ENCODE peak calls at places on chromosomes 4 and X, in seven cellular contexts. Y is right cardiac atrium; X is substantia nigra; Z is AG04450; O is stomach; B is CD8-positive, alpha-beta T cell; T is mammary epithelial cell. J is an unnamed sample.

GRCh38 chr4:99473131-99473530 is 37.7 kb upstream of the C4orf17 start:
- DNase-seq in O (no peak), Y (no peak), X (no peak), T (peak), Z (no peak), B (no peak), J (peak)

GRCh38 chrX:127708155-127708554 is 344.0 kb downstream of the ACTRT1 start:
- DNase-seq in B (no peak), Z (no peak), Y (no peak), X (no peak), O (no peak), T (peak), J (peak)

GRCh38 chr4:85498068-85498733 is 23.3 kb downstream of the ARHGAP24 start:
- DNase-seq in O (peak), Y (peak), B (no peak), X (no peak), Z (no peak), T (peak), J (peak)

GRCh38 chr4:27149541-27150212 is 289.0 kb downstream of the STIM2 start:
- DNase-seq in Z (no peak), T (peak), B (no peak), Y (no peak), O (no peak), X (no peak), J (no peak)

GRCh38 chrX:13778916-13779315 is 38.0 kb downstream of the GPM6B start:
- DNase-seq in Z (no peak), O (no peak), X (no peak), B (no peak), Y (no peak), T (peak), J (no peak)

GRCh38 chr4:52843958-52844357 is 18.2 kb upstream of the RASL11B start:
- DNase-seq in B (no peak), T (no peak), Z (no peak), X (no peak), O (no peak), Y (peak), J (no peak)

GRCh38 chr4:3679851-3680311 is 86.3 kb upstream of the ADRA2C start:
- DNase-seq in B (no peak), Y (peak), X (no peak), O (no peak), T (no peak), Z (no peak), J (no peak)

GRCh38 chr4:150078041-150078995 is at the start of gene DCLK2:
- DNase-seq in X (peak), B (no peak), O (peak), Y (peak), T (peak), Z (peak), J (no peak)

GRCh38 chr4:3786196-3786869 is 20.1 kb downstream of the ADRA2C start:
- DNase-seq in X (no peak), Y (peak), T (no peak), B (no peak), Z (no peak), O (peak), J (no peak)

GRCh38 chr4:16772366-16772850 is 126.0 kb downstream of the LDB2 start:
- DNase-seq in B (no peak), T (no peak), Z (no peak), X (no peak), O (no peak), Y (no peak), J (no peak)

GRCh38 chr4:16237715-16238114 is 11.4 kb upstream of the TAPT1 start:
- DNase-seq in Y (no peak), O (no peak), X (no peak), B (no peak), T (no peak), Z (no peak), J (no peak)

GRCh38 chr4:75584067-75584466 is 28.2 kb downstream of the ODAPH start:
- DNase-seq in O (no peak), Y (no peak), X (no peak), Z (no peak), B (no peak), T (no peak), J (no peak)

GRCh38 chrX:84189125-84189524 is 1.1 kb upstream of the RPS6KA6 start:
- DNase-seq in Y (no peak), T (no peak), O (no peak), B (no peak), X (no peak), Z (no peak), J (no peak)

GRCh38 chrX:75156537-75156945 is 458 bp upstream of the ABCB7 start:
- DNase-seq in T (peak), O (no peak), Z (no peak), Y (no peak), B (no peak), X (no peak), J (no peak)

GRCh38 chr4:106058919-106059318 is 163.6 kb downstream of the NPNT start:
- DNase-seq in T (peak), X (no peak), Y (no peak), B (no peak), Z (no peak), O (no peak), J (no peak)

GRCh38 chr4:87853108-87853507 is 20.3 kb downstream of the MEPE start:
- DNase-seq in O (no peak), B (no peak), T (peak), X (no peak), Z (no peak), Y (no peak), J (no peak)

GRCh38 chr4:33725861-33726260 is 2518.5 kb downstream of the ARAP2 start:
- DNase-seq in O (no peak), Y (no peak), Z (no peak), B (no peak), X (no peak), T (no peak), J (no peak)

DNA sequence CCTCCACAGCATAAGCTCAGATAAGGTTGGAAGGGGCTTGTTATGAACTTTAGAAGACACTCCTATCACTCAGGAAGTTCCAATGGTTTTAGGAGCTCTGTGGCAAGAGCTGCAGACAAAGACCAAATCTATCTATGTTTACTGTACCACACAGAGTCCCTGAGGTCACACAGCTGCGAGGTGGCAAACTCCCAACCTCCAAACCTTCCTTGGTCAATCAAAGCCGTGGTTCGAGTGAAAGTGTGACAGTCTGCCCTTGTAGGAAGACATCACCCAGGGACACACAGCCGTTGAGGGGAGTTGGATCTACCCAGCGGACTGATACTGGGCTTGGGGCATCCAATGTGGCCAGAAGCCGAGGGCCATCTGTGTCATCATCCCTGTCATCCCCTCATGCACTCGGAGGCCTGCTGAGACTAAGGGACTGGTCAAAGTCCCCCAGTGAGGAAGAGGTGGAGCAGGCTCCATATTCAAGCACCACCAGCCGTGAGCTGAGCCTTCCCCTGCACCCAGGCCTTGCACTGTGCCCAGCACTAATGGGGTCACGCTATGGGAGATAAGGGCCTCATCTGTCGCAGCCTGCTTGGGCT is 26.8 kb downstream of the MAN2B2 start:
- DNase-seq in T (no peak), Y (no peak), B (no peak), Z (no peak), O (no peak), X (no peak), J (no peak)
- H3K27ac ChIP-seq in T (no peak), Y (no peak), B (no peak), Z (no peak), O (no peak), X (no peak), J (no peak)

DNA sequence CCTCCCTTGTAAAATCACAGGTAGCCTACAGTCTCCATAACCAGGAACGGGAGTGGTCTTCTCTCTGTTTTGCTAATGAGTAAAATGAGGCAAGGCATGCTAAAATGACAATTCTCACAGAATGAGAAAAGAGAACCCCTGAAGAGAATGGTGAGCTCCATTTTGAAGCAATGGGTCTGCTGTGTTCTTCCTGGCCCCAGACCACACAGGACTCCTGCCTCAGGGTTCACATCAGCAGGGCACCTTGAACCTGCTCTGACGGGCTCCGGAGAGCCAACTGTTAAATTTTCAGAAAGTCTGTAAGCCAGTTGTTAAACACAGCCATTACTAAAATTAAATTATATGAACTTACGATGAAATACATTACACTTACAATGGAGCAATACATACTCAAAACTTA is 32.1 kb upstream of the RBM47 start:
- DNase-seq in T (no peak), B (no peak), Y (no peak), Z (no peak), X (no peak), O (no peak), J (no peak)
- H3K27ac ChIP-seq in T (no peak), B (no peak), Y (no peak), Z (no peak), X (no peak), O (no peak), J (no peak)

DNA sequence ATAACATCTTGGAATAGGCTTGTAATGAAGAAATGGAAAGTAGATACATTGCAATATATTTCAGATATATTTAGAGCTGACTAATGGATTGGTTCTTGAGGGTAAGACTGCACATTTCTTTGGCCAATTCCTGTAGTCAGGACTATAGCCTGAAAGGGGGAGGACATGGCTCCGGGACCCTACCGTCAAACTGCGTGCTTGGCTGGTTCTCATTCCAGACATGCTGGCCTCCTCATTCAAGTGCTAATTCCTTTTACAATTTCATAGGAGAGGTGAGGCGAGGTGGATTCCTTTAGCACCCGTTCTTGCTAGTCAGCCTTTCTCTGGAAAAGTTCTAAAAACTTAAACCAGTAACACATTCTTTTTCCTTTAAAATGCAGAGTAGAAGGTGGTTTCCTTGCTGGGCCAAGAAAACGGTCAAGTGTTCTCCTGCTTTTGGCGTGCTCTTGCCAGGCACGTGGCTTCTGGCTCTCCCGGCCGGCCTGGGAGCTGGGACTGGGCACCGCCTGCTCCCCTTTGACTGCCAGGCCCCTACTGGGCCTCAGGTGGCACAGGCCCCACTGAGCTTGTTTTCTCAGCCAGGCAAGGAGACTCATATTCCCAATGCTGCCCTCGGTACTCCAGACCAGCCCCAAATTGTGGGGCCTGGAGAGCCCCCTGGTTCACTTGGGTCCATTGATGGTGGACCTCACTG is 167.2 kb downstream of the STK32B start:
- DNase-seq in X (no peak), B (no peak), Y (no peak), T (no peak), O (no peak), Z (no peak), J (no peak)
- H3K27ac ChIP-seq in X (no peak), B (no peak), Y (no peak), T (no peak), O (no peak), Z (no peak), J (no peak)

GRCh38 chr4:101256222-101256621 is 91.1 kb downstream of the PPP3CA start:
- DNase-seq in T (no peak), Y (no peak), O (peak), X (no peak), Z (no peak), B (no peak), J (no peak)

GRCh38 chr4:101258782-101259353 is 88.5 kb downstream of the PPP3CA start:
- DNase-seq in X (no peak), T (no peak), Z (no peak), O (no peak), Y (no peak), B (no peak), J (no peak)

GRCh38 chr4:101264550-101264949 is 82.8 kb downstream of the PPP3CA start:
- DNase-seq in Y (no peak), T (no peak), O (no peak), X (no peak), B (no peak), Z (no peak), J (no peak)

GRCh38 chr4:101262683-101263082 is 84.6 kb downstream of the PPP3CA start:
- DNase-seq in X (no peak), T (no peak), O (no peak), Z (no peak), Y (no peak), B (no peak), J (no peak)

DNA sequence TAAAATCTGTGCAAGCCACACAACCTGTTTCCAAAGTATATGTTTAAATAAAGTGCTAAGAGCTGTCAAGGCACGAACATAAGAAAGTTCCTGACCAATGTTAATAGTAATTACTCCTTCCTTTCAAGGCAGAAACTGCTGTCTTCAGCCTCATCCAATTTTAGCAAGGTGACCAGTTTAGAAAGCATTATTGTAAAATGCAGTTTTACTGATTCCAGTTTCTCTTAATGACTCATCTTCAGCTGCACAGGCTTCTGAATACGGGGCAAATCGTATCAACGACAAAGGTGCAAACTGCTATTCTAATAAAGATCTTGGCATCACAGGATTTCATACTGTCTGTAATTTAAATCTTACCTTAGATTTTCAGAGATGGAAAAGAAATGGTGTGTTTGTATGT is 87.5 kb downstream of the PPP3CA start:
- DNase-seq in Z (no peak), T (no peak), Y (no peak), O (no peak), B (no peak), X (no peak), J (no peak)
- H3K27ac ChIP-seq in Z (no peak), T (no peak), Y (no peak), O (no peak), B (no peak), X (no peak), J (no peak)

DNA sequence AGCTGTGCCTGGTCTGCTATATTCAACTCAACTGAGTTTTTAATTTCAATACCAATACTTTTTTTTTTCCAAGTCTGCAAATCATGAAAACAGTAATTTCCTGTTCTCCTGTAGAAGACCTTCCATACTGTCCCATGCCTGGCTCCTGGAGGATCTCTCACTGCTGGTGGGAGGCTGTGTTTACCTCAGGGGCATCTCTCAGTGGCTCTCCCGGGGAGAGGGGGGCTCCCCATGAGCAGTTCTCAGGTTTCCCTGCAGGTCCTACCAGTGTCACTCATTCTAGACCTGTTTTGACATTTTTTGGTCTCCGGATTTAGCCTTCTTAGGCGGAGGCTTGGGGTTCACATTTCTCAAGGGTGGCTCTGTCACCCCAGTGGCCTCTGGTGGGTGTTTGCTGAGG is 24.3 kb downstream of the NSD2 start:
- DNase-seq in Z (no peak), X (no peak), O (no peak), B (no peak), Y (no peak), T (no peak), J (no peak)
- H3K27ac ChIP-seq in Z (no peak), X (no peak), O (no peak), B (no peak), Y (no peak), T (no peak), J (no peak)

GRCh38 chrX:39689374-39690104 is 408.2 kb downstream of the BCOR start:
- DNase-seq in Y (peak), B (no peak), O (no peak), X (peak), T (no peak), Z (no peak), J (no peak)
- H3K27ac ChIP-seq in Y (peak), B (no peak), O (peak), X (peak), T (no peak), Z (no peak), J (no peak)

GRCh38 chr4:7121174-7121573 is 53.3 kb upstream of the GRPEL1 start:
- DNase-seq in Y (peak), Z (no peak), O (no peak), B (no peak), T (no peak), X (no peak), J (no peak)
- H3K27ac ChIP-seq in Y (no peak), Z (no peak), O (peak), B (no peak), T (no peak), X (no peak), J (no peak)

DNA sequence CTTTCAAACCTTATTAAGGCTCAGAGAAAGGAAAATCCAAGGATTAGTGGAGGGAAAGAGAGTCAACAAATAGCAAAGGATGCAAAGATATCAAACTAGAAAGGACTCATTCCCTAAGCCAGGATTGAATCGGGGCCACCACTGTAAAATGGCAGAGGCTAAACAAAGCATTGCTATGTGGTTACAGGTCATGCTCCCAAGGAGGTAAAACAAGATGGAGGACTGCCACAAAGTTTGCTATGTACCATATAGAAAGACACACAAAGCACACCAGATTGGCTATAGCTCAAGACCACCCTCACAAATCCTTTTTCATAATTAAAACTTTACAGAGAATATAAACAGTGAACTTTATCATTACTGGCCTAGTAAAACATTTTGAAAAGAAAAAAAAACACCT is 25.9 kb upstream of the PASD1 start:
- DNase-seq in O (no peak), Z (no peak), B (no peak), Y (no peak), T (no peak), X (no peak), J (no peak)
- H3K27ac ChIP-seq in O (no peak), Z (no peak), B (no peak), Y (no peak), T (no peak), X (no peak), J (no peak)

GRCh38 chrX:50596056-50596455 is 125.4 kb upstream of the DGKK start:
- DNase-seq in O (no peak), B (no peak), Y (no peak), X (no peak), T (no peak), Z (no peak), J (no peak)

GRCh38 chrX:50594788-50595187 is 124.2 kb upstream of the DGKK start:
- DNase-seq in Y (no peak), O (no peak), X (no peak), T (no peak), Z (no peak), B (no peak), J (no peak)
- H3K27ac ChIP-seq in Y (peak), O (no peak), X (no peak), T (no peak), Z (no peak), B (no peak), J (no peak)

GRCh38 chr4:77286906-77287305 is 129.9 kb downstream of the CCNG2 start:
- DNase-seq in Y (no peak), Z (no peak), B (no peak), T (peak), X (no peak), O (no peak), J (no peak)

DNA sequence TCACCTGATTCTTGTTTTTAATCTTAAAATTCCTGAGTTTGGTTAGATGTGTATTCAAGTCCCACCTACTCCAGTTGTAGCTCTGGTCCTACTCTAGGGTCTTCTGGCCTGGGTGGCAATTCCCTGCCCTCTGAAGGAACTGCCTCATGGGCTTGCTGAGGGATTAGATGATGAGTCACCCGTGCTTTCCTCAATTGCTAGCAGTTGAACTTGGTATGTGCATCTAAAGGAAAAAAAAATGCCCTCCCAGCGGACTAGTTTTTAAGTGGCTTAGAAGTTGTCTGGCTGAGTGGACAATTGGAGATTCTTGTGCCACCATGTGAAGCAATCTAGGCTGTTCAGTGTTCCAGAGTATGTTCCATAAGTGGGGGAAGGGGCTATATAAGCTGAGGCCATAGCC is 127.0 kb downstream of the CCNG2 start:
- DNase-seq in O (no peak), Y (no peak), Z (no peak), B (no peak), T (no peak), X (no peak), J (no peak)
- H3K27ac ChIP-seq in O (no peak), Y (no peak), Z (no peak), B (no peak), T (no peak), X (no peak), J (no peak)